ENCODE peak calls at places on chromosomes 12 and 14, in five cellular contexts. I is activated T-helper 9 cell treated with anti-CD3 and anti-CD28 coated beads, Interleukin-2, amount 50 U/mL, for 16 hours; N is cardiac fibroblast; Q is EL; K is epithelial cell of esophagus. F is an unnamed sample.

GRCh38 chr12:20628999-20629398 is 66.1 kb upstream of the SLCO1C1 start:
- DNase-seq in I (no peak), N (no peak), Q (no peak), K (no peak), F (no peak)

GRCh38 chr12:64625243-64626077 is 15.2 kb downstream of the RASSF3 start:
- DNase-seq in I (no peak), N (peak; percentile 89), Q (peak; percentile 91), K (peak; percentile 91), F (peak; percentile 64)

GRCh38 chr12:94707892-94708291 is 57.5 kb upstream of the TMCC3 start:
- DNase-seq in I (no peak), N (peak; percentile 81), Q (peak; percentile 6), K (no peak), F (no peak)

GRCh38 chr14:56341766-56342418 is 223.7 kb downstream of the PELI2 start:
- DNase-seq in I (no peak), N (peak; percentile 60), Q (peak; percentile 9), K (no peak), F (no peak)

GRCh38 chr12:80582431-80582830 is 125.0 kb upstream of the MYF6 start:
- DNase-seq in I (no peak), N (peak; percentile 4), Q (no peak), K (no peak), F (no peak)

GRCh38 chr12:113917393-113917792 is 48.7 kb downstream of the RBM19 start:
- DNase-seq in I (no peak), N (no peak), Q (no peak), K (no peak), F (no peak)

GRCh38 chr12:112916270-112916669 is 9.5 kb downstream of the OAS1 start:
- DNase-seq in I (no peak), N (peak; percentile 86), Q (peak; percentile 64), K (peak; percentile 95), F (no peak)

GRCh38 chr12:64943686-64944085 is 119.2 kb downstream of the TBC1D30 start:
- DNase-seq in I (no peak), N (peak; percentile 43), Q (peak; percentile 1), K (no peak), F (no peak)

GRCh38 chr14:104294628-104294982 is 156.2 kb downstream of the KIF26A start:
- DNase-seq in I (no peak), N (no peak), Q (no peak), K (no peak), F (no peak)

GRCh38 chr14:50961606-50962259 is 17.4 kb upstream of the PYGL start:
- DNase-seq in I (no peak), N (peak; percentile 86), Q (peak; percentile 93), K (peak; percentile 59), F (no peak)

GRCh38 chr14:71961972-71962371 is 29.7 kb downstream of the RGS6 start:
- DNase-seq in I (no peak), N (no peak), Q (no peak), K (no peak), F (no peak)

GRCh38 chr14:68715032-68715924 is 77.6 kb downstream of the ZFP36L1 start:
- DNase-seq in I (no peak), N (peak; percentile 30), Q (peak; percentile 58), K (peak; percentile 76), F (no peak)

GRCh38 chr12:69265205-69265604 is 25.8 kb downstream of the CPSF6 start:
- DNase-seq in I (no peak), N (no peak), Q (no peak), K (no peak), F (no peak)

GRCh38 chr12:50505386-50505827 is 622 bp downstream of the DIP2B start:
- DNase-seq in I (peak; percentile 16), N (peak; percentile 18), Q (peak; percentile 41), K (peak; percentile 28), F (peak; percentile 75)

GRCh38 chr14:31420013-31420318 is 384 bp downstream of the HEATR5A start:
- DNase-seq in I (peak; percentile 1), N (no peak), Q (no peak), K (peak; percentile 49), F (no peak)

GRCh38 chr12:107320031-107320928 is 226.9 kb upstream of the CRY1 start:
- DNase-seq in I (peak; percentile 74), N (peak; percentile 29), Q (peak; percentile 61), K (peak; percentile 94), F (peak; percentile 85)

GRCh38 chr14:80055912-80056801 is 155.1 kb downstream of the DIO2 start:
- DNase-seq in I (no peak), N (peak; percentile 71), Q (peak; percentile 75), K (peak; percentile 64), F (no peak)

GRCh38 chr14:100747021-100747586 is 20.4 kb downstream of the DLK1 start:
- DNase-seq in I (no peak), N (peak; percentile 87), Q (peak; percentile 88), K (peak; percentile 98), F (no peak)

GRCh38 chr14:36944307-36945010 is 227.9 kb downstream of the SLC25A21 start:
- DNase-seq in I (no peak), N (no peak), Q (peak; percentile 69), K (peak; percentile 65), F (no peak)

GRCh38 chr12:9049520-9050133 is 60.3 kb downstream of the KLRG1 start:
- DNase-seq in I (no peak), N (peak; percentile 71), Q (peak; percentile 38), K (peak; percentile 58), F (no peak)

GRCh38 chr12:79661629-79662028 is 29.1 kb downstream of the PAWR start:
- DNase-seq in I (no peak), N (no peak), Q (peak; percentile 31), K (peak; percentile 36), F (no peak)

GRCh38 chr14:68349900-68350323 is 443.0 kb downstream of the ZFP36L1 start:
- DNase-seq in I (no peak), N (peak; percentile 37), Q (no peak), K (peak; percentile 16), F (no peak)

GRCh38 chr12:21650997-21651396 is 6.6 kb downstream of the LDHB start:
- DNase-seq in I (no peak), N (no peak), Q (no peak), K (no peak), F (no peak)

GRCh38 chr12:6765048-6765633 is 1.0 kb upstream of the PTMS start:
- DNase-seq in I (no peak), N (no peak), Q (no peak), K (no peak), F (no peak)

GRCh38 chr12:132292328-132293319 is 36.8 kb downstream of the GALNT9 start:
- DNase-seq in I (no peak), N (no peak), Q (no peak), K (no peak), F (no peak)

GRCh38 chr12:14256555-14257169 is 108.8 kb upstream of the ATF7IP start:
- DNase-seq in I (peak; percentile 60), N (peak; percentile 92), Q (peak; percentile 72), K (peak; percentile 84), F (peak; percentile 71)

GRCh38 chr12:19933924-19934323 is 434.4 kb upstream of the PDE3A start:
- DNase-seq in I (no peak), N (no peak), Q (no peak), K (no peak), F (no peak)

GRCh38 chr12:96401061-96401871 is 1.0 kb upstream of the CDK17 start:
- DNase-seq in I (no peak), N (peak; percentile 92), Q (peak; percentile 85), K (peak; percentile 62), F (no peak)

GRCh38 chr12:110776410-110776809 is 33.7 kb upstream of the PPP1CC start:
- DNase-seq in I (peak; percentile 30), N (no peak), Q (no peak), K (no peak), F (peak; percentile 65)

GRCh38 chr14:63203618-63204406 is 431 bp upstream of the RHOJ start:
- DNase-seq in I (no peak), N (peak; percentile 99), Q (peak; percentile 95), K (peak; percentile 85), F (no peak)

GRCh38 chr14:65095633-65096205 is 6.6 kb downstream of the MAX start:
- DNase-seq in I (no peak), N (peak; percentile 91), Q (peak; percentile 21), K (no peak), F (no peak)

GRCh38 chr12:2180737-2181082 is 127.9 kb downstream of the CACNA1C start:
- DNase-seq in I (no peak), N (no peak), Q (no peak), K (no peak), F (no peak)

GRCh38 chr12:66296171-66296683 is 6.1 kb upstream of the HELB start:
- DNase-seq in I (no peak), N (no peak), Q (no peak), K (peak; percentile 27), F (no peak)

F was measured in activated CD8-positive, alpha-beta memory T cell treated with anti-CD3 and anti-CD28 coated beads, Interleukin-2, amount 50 U/mL, for 48 hours.